ENCODE peak calls at places on chromosomes 11 and 22, in ten cellular contexts. Q is prostate gland, N is suprapubic skin, P is K562, X is stomach, U is breast epithelium, E is sigmoid colon, B is vagina, M is HCT116, R is spleen. D is an unnamed sample.

GRCh38 chr11:68780829-68781228 is 29.5 kb upstream of the TESMIN start:
- DNase-seq in E (no peak), N (no peak), R (no peak), P (peak), Q (no peak), U (no peak), B (no peak), M (peak), X (peak), D (peak)

GRCh38 chr11:129148487-129148886 is 43.6 kb downstream of the ARHGAP32 start:
- DNase-seq in R (no peak), Q (no peak), B (no peak), X (no peak), N (no peak), M (no peak), U (no peak), E (no peak), P (no peak), D (no peak)

GRCh38 chr11:100008440-100008839 is 678.6 kb upstream of the ARHGAP42 start:
- DNase-seq in X (no peak), B (no peak), U (no peak), P (no peak), R (no peak), E (no peak), M (no peak), Q (no peak), N (no peak), D (no peak)

GRCh38 chr11:43574949-43575915 is 105.3 kb upstream of the HSD17B12 start:
- DNase-seq in U (no peak), Q (no peak), R (no peak), M (no peak), X (no peak), N (no peak), P (no peak), E (peak), B (peak), D (peak)

GRCh38 chr11:6328321-6328720 is 8.0 kb upstream of the CAVIN3 start:
- DNase-seq in X (no peak), M (no peak), R (no peak), U (no peak), P (no peak), N (no peak), B (no peak), Q (no peak), E (no peak), D (peak)

GRCh38 chr11:37710031-37710430 is 1112.0 kb upstream of the RAG2 start:
- DNase-seq in Q (no peak), E (no peak), U (no peak), N (no peak), R (no peak), X (no peak), M (no peak), P (no peak), B (no peak), D (no peak)

GRCh38 chr11:34464591-34465036 is 25.9 kb downstream of the CAT start:
- DNase-seq in N (no peak), B (no peak), M (no peak), P (peak), E (no peak), X (no peak), R (no peak), Q (no peak), U (no peak), D (no peak)

GRCh38 chr11:77449784-77450183 is 24.1 kb downstream of the PAK1 start:
- DNase-seq in M (no peak), B (no peak), E (no peak), Q (no peak), U (no peak), R (no peak), X (no peak), N (no peak), P (no peak), D (no peak)

GRCh38 chr11:116832350-116833290 is 2.9 kb downstream of the APOC3 start:
- DNase-seq in Q (no peak), P (no peak), U (no peak), R (peak), N (no peak), B (no peak), E (no peak), M (no peak), X (peak), D (no peak)

GRCh38 chr11:1029686-1030085 is 6.8 kb downstream of the MUC6 start:
- DNase-seq in N (no peak), M (no peak), R (no peak), Q (no peak), B (no peak), X (no peak), E (no peak), P (no peak), U (no peak), D (peak)

GRCh38 chr11:83389975-83390374 is 103.8 kb upstream of the CCDC90B start:
- DNase-seq in Q (no peak), P (no peak), U (no peak), R (no peak), E (no peak), B (no peak), N (no peak), M (no peak), X (no peak), D (no peak)

GRCh38 chr22:21015051-21016006 is at the start of gene P2RX6:
- DNase-seq in Q (no peak), P (peak), X (no peak), R (peak), N (no peak), M (no peak), B (no peak), U (no peak), E (no peak), D (no peak)

GRCh38 chr11:14746857-14747256 is 103.3 kb downstream of the PDE3B start:
- DNase-seq in X (no peak), B (no peak), N (no peak), Q (no peak), R (no peak), E (no peak), P (no peak), U (no peak), M (no peak), D (no peak)

DNA sequence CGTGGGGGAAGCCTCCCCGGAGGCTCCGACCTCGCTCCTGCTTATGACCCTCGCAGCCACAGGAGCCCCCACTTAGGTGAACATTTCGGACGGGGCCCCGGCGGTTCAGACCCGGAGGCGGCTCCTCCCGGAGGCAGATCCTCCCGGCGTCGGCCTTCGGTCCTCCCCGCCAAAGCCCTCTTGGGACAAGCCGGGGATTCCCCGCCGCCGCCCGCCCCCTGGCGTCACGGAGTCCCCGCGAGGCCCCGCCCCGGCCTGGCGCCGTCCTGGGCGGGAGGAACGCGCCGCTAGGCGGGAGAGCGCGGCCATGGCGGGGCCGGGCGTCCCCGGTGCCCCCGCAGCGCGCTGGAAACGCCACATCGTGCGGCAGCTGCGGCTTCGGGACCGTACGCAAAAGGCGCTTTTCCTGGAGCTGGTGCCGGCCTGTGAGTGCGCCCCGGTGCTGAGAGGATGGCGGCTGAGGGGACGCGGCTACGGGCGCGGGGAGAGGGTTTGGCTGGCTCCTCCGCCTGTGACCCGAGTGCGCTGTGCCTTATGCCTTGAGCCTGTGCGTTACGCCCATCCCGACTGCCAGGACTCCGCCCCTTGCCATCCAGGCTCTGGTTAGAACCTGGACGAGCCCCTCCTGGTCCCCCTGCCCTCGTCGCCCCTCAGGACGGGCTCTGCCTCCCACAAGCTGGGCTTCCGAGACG is at the start of gene ATG16L2:
- DNase-seq in Q (peak), R (peak), P (peak), M (peak), X (peak), U (peak), E (peak), B (peak), N (peak), D (peak)
- TF ChIP-seq CTCF in Q (peak), R (peak), P (no peak), M (no peak), X (no peak), U (no peak), E (no peak), B (no peak), N (peak), D (no peak)

DNA sequence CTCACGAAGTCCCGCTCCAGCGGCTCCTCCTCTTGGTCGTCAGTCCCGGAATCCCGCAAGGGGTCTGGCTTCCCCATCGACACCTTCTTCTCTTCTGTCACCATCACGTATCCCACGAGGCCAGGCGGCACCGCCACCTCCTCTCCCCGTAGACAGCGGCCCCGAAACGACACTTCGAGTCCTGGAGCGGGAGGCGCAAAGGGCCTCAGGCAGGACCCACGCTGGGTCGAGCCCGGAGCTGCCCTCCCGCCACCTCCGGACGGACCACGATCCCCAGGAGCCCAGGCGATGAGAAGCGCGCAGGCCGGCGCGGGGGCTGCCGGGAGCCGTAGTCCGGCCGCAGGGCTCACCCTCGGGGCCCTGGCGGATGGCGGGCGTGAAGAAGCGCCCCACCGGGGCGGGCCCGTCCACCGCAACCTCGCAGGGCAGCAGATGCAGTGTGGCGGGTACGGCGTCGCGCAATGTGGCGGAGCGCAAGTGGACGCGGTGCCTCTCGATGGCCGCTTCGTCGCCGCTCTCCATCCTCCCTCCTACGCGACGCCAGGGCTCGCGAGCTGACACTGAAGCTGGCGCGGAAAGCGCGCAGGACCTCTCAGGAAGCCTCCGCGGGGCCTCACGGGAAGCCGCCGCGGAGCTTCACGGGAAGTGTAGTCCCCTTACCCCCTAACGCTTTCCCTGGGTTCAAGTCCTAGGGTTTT is at the start of gene RNASEH2C:
- DNase-seq in E (peak), U (peak), X (peak), Q (peak), N (peak), P (peak), B (no peak), R (peak), M (peak), D (peak)
- TF ChIP-seq POLR2AphosphoS5 in E (peak), U (peak), X (peak), Q (peak), N (peak), P (no peak), B (peak), R (peak), M (peak), D (peak)

GRCh38 chr11:132312616-132313210 is 942.3 kb downstream of the NTM start:
- DNase-seq in U (no peak), P (peak), R (no peak), B (no peak), N (no peak), E (no peak), X (no peak), M (no peak), Q (no peak), D (peak)
- TF ChIP-seq CTCF in U (no peak), P (peak), R (no peak), B (no peak), N (no peak), E (no peak), X (peak), M (peak), Q (peak), D (peak)

DNA sequence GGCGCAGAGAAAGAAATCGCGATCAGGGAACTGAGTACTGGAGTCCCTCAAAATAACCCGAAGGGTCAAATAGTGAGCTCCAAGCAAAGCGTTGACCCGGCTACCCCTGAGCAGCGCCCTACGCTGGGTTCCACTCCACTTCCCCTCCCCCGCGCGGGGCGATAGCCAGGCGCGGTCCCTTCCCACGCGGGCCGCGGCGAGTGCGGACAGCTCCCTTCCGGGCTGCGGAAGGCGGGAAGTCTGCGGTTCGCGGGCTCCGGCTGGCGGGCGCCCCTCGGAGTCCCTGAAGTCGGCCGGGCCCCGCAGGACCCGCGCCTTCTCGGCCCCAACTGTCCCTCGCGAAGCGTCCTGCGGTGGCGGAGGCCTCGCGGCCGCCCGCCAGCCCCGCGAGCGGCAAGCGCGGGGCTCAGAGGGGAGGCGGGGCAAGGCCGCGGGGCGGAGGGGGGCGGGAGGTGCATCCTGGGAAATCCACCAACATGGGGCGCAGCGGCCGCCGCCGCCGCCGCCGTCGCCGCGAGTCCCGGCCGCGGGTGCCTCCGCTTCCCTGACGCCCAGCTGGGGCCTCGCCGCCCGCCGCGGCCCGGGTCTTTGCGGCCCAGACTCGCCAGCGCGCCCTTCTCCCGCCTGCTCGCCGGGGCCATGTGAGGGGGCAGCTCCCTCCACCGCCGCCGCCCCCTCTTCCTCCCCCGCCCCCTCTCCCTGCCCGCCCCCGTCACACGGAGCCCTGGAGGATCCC is at the start of gene QSER1:
- DNase-seq in M (no peak), E (peak), R (peak), U (peak), X (peak), Q (peak), P (peak), N (peak), B (no peak), D (peak)
- TF ChIP-seq POLR2AphosphoS5 in M (peak), E (peak), R (peak), U (peak), X (no peak), Q (no peak), P (peak), N (no peak), B (no peak), D (no peak)

DNA sequence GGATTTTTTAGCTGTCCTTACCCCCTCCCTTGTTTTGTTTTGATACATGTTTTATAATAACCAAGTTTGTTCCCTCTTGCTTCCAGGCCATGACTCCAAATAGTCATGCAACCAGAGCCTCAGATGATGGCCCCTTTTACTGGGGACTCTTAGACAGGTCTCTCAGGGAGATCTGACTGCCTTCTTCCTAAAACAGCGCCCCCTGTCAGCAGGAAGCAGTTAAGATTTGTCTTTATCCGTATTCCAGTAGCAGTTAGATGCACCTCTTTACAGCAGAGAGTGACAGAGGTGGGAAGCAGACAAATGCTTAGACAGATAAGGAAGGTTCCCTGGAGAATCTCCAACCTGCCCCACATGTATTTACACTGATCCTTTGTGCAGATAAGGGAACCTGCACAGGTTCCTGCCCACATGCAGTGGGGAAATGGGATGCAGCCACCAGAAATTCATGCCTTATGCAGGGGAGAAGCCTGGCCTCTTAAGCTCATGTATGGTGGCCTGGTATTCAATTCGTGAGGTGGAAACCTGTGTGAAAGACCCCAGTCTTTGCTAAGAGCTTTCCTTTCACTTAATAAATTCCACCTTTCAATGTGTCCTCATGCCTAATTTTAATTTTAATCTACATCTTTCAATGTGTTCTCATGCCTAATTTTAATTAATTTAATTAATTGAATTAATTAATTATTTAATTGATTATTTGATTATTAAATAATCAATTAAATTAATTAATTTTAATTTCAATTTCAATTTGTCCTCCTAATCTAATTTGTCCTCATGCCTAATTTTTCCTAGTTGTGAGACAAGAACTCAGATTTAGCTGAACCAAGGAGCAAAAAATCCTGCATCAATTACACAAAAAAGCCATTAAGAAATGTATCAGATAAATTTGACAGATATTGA is 11.5 kb upstream of the GLYAT start:
- DNase-seq in E (no peak), P (no peak), X (no peak), U (no peak), R (no peak), M (no peak), Q (no peak), B (no peak), N (no peak), D (peak)
- TF ChIP-seq CTCF in E (no peak), P (peak), X (no peak), U (no peak), R (no peak), M (peak), Q (no peak), B (no peak), N (no peak), D (peak)

GRCh38 chr22:27877501-27877900 is 41.6 kb downstream of the PITPNB start:
- DNase-seq in U (no peak), E (no peak), X (no peak), M (no peak), B (no peak), N (no peak), R (no peak), Q (no peak), P (no peak), D (no peak)

GRCh38 chr22:27874185-27874584 is 44.9 kb downstream of the PITPNB start:
- DNase-seq in P (no peak), Q (no peak), R (no peak), U (no peak), X (no peak), E (peak), N (no peak), M (no peak), B (no peak), D (no peak)

GRCh38 chr22:27874756-27875155 is 44.3 kb downstream of the PITPNB start:
- DNase-seq in P (no peak), E (no peak), X (no peak), M (no peak), U (no peak), Q (no peak), N (no peak), R (no peak), B (no peak), D (no peak)

GRCh38 chr22:27875951-27876350 is 43.1 kb downstream of the PITPNB start:
- DNase-seq in R (no peak), Q (no peak), N (no peak), X (no peak), E (no peak), B (no peak), P (no peak), U (no peak), M (no peak), D (no peak)

DNA sequence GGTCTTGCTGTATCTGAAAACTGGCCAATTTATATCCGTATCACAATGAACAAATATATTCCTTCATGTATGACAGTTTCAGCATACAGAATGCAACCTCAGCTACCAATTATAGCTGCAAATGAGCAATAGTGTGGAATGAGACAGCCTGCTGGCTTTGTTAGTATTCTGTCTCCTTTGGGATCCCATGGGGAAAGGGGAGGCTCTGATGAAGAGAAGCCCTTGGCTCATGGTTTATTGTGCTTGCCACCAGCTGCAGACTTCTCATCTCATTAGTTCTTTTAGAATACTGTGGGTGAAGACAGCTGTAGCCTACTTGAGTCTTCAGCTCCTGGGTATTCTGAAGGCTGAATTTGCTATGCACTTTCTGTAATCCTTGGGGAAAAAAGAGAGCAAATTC is 42.4 kb downstream of the PITPNB start:
- DNase-seq in N (no peak), R (no peak), P (no peak), B (no peak), Q (no peak), M (no peak), U (no peak), E (no peak), X (no peak), D (no peak)
- TF ChIP-seq POLR2AphosphoS5 in N (no peak), R (no peak), P (no peak), B (no peak), Q (no peak), M (no peak), U (no peak), E (peak), X (no peak), D (no peak)

D was measured in GM23338.